ENCODE peak calls at places on chromosomes 4 and X, in nine cellular contexts. X is renal cortical epithelial cell; H is NCI-H2081; D is endodermal cell; P is kidney tubule cell; N is sciatic nerve; Z is HFF-Myc; Q is CD4-positive, CD25-positive, alpha-beta regulatory T cell; V is AG08395. O is an unnamed sample.

GRCh38 chr4:81807927-81808672 is 336.4 kb upstream of the RASGEF1B start:
- DNase-seq in X (no peak), Q (no peak), P (no peak), N (no peak), D (no peak), V (no peak), H (peak), Z (no peak), O (no peak)

GRCh38 chr4:100189820-100190642 is at the start of gene DDIT4L:
- DNase-seq in D (peak), P (peak), Q (no peak), Z (no peak), H (no peak), X (peak), V (peak), N (peak), O (no peak)

GRCh38 chrX:36753602-36754001 is 254.6 kb upstream of the FAM47C start:
- DNase-seq in H (no peak), Z (no peak), V (no peak), X (no peak), Q (no peak), N (no peak), D (no peak), P (no peak), O (no peak)

GRCh38 chr4:142194905-142195304 is 558.5 kb downstream of the IL15 start:
- DNase-seq in V (no peak), Q (no peak), N (no peak), D (no peak), P (no peak), X (no peak), Z (no peak), H (no peak), O (peak)

GRCh38 chr4:107213410-107213809 is 177.3 kb upstream of the DKK2 start:
- DNase-seq in H (no peak), D (no peak), P (no peak), Z (peak), Q (no peak), X (no peak), V (peak), N (no peak), O (no peak)

GRCh38 chrX:53317365-53318069 is 36.1 kb upstream of the IQSEC2 start:
- DNase-seq in Z (no peak), Q (peak), N (peak), H (peak), P (peak), X (no peak), D (peak), V (peak), O (no peak)

GRCh38 chr4:79164961-79165610 is 160.8 kb downstream of the NAA11 start:
- DNase-seq in N (no peak), D (peak), X (no peak), H (peak), P (no peak), Z (no peak), V (no peak), Q (no peak), O (no peak)

GRCh38 chr4:74546020-74546419 is 101.1 kb downstream of the AREG start:
- DNase-seq in N (no peak), Q (no peak), D (no peak), H (no peak), Z (no peak), P (peak), V (no peak), X (peak), O (no peak)

GRCh38 chrX:122546269-122546668 is 637.8 kb upstream of the GRIA3 start:
- DNase-seq in H (no peak), Z (no peak), V (no peak), X (no peak), N (no peak), D (no peak), Q (no peak), P (no peak), O (no peak)

GRCh38 chr4:107379054-107379869 is 340.8 kb downstream of the PAPSS1 start:
- DNase-seq in P (peak), H (no peak), Z (peak), Q (no peak), V (peak), X (peak), N (no peak), D (no peak), O (peak)

GRCh38 chr4:74314944-74315343 is 6.7 kb downstream of the EPGN start:
- DNase-seq in Q (no peak), Z (no peak), H (no peak), D (no peak), X (no peak), V (no peak), N (no peak), P (no peak), O (no peak)

GRCh38 chrX:104696667-104697066 is 130.7 kb downstream of the IL1RAPL2 start:
- DNase-seq in X (peak), P (no peak), V (no peak), H (no peak), D (no peak), N (no peak), Q (no peak), Z (no peak), O (no peak)

GRCh38 chr4:107799634-107800033 is 25.1 kb upstream of the SGMS2 start:
- DNase-seq in Z (no peak), V (no peak), N (no peak), D (no peak), H (no peak), P (no peak), Q (no peak), X (no peak), O (no peak)

GRCh38 chr4:79247695-79248394 is 78.0 kb downstream of the NAA11 start:
- DNase-seq in N (no peak), H (no peak), D (no peak), Z (no peak), P (no peak), V (no peak), X (no peak), Q (no peak), O (no peak)

GRCh38 chr4:78734451-78735003 is 41.6 kb upstream of the BMP2K start:
- DNase-seq in N (no peak), D (no peak), H (no peak), Z (no peak), V (no peak), X (no peak), Q (no peak), P (no peak), O (no peak)

GRCh38 chrX:100376581-100376980 is 33.5 kb downstream of the PCDH19 start:
- DNase-seq in D (no peak), X (no peak), N (no peak), P (peak), Z (no peak), V (peak), Q (no peak), H (no peak), O (no peak)

GRCh38 chr4:113733685-113734084 is 27.9 kb downstream of the CAMK2D start:
- DNase-seq in P (no peak), X (no peak), D (no peak), N (no peak), H (no peak), Z (no peak), Q (no peak), V (no peak), O (no peak)

GRCh38 chr4:109365944-109366343 is 63.5 kb upstream of the COL25A1 start:
- DNase-seq in Z (no peak), V (no peak), X (peak), N (no peak), H (no peak), D (no peak), P (peak), Q (no peak), O (no peak)

GRCh38 chr4:108135549-108136209 is 33.1 kb downstream of the LEF1 start:
- DNase-seq in Q (peak), Z (no peak), H (peak), N (no peak), X (no peak), D (peak), P (no peak), V (no peak), O (no peak)

GRCh38 chr4:164802301-164802700 is 48.4 kb downstream of the SMIM31 start:
- DNase-seq in Q (no peak), V (no peak), P (peak), Z (no peak), N (no peak), X (peak), D (no peak), H (no peak), O (no peak)

GRCh38 chr4:83121246-83121645 is 6.7 kb upstream of the PLAC8 start:
- DNase-seq in D (no peak), V (no peak), X (no peak), Z (no peak), N (no peak), Q (no peak), H (no peak), P (no peak), O (no peak)

GRCh38 chrX:27381419-27381818 is 81.7 kb downstream of the PPP4R3C start:
- DNase-seq in Q (no peak), P (no peak), D (no peak), V (no peak), Z (no peak), H (no peak), N (no peak), X (no peak), O (no peak)

GRCh38 chr4:153789741-153790651 is 1.1 kb upstream of the SFRP2 start:
- DNase-seq in H (no peak), Z (no peak), D (peak), P (no peak), Q (no peak), V (no peak), X (no peak), N (no peak), O (no peak)

GRCh38 chr4:159446266-159446976 is 343.5 kb downstream of the RAPGEF2 start:
- DNase-seq in Q (peak), D (peak), X (peak), P (peak), N (peak), Z (peak), V (peak), H (peak), O (peak)

GRCh38 chrX:68232206-68232605 is 201.1 kb downstream of the OPHN1 start:
- DNase-seq in H (no peak), D (no peak), X (peak), Z (no peak), P (no peak), N (no peak), Q (no peak), V (no peak), O (no peak)

GRCh38 chr4:90441770-90442169 is 314.6 kb downstream of the CCSER1 start:
- DNase-seq in P (no peak), V (no peak), Q (no peak), Z (no peak), X (no peak), N (no peak), H (no peak), D (no peak), O (no peak)

GRCh38 chr4:173119818-173120217 is 48.8 kb upstream of the GALNT7 start:
- DNase-seq in P (peak), H (no peak), Z (no peak), V (no peak), D (no peak), Q (no peak), N (no peak), X (peak), O (no peak)

GRCh38 chr4:7240341-7240740 is 48.0 kb downstream of the SORCS2 start:
- DNase-seq in P (no peak), H (no peak), Q (no peak), X (no peak), D (no peak), N (no peak), Z (no peak), V (no peak), O (no peak)

GRCh38 chrX:30864383-30864785 is 24.7 kb downstream of the TAB3 start:
- DNase-seq in D (no peak), N (no peak), Q (no peak), H (no peak), P (peak), Z (no peak), V (no peak), X (peak), O (no peak)

GRCh38 chrX:39238017-39238416 is 436.8 kb downstream of the MID1IP1 start:
- DNase-seq in Z (no peak), P (no peak), X (no peak), Q (no peak), D (no peak), V (no peak), H (no peak), N (no peak), O (no peak)

GRCh38 chr4:1533501-1534064 is 127.3 kb upstream of the NKX1-1 start:
- DNase-seq in V (no peak), D (no peak), Z (peak), X (no peak), N (no peak), P (no peak), Q (no peak), H (no peak), O (no peak)